ENCODE peak calls at places on chromosomes 3 and 15, in ten cellular contexts. N is left ventricle myocardium inferior; J is hippocampal formation; X is stimulated activated CD8-positive, alpha-beta memory T cell treated with anti-CD3 and anti-CD28 coated beads, Interleukin-7, amount 100 ng/mL, for 1 hour; L is osteocyte; M is NCI-H345; K is HS-27A; H is activated naive CD8-positive, alpha-beta T cell treated with anti-CD3 and anti-CD28 coated beads, Interleukin-2, amount 50 U/mL, for 24 hours; Y is caudate nucleus; Z is WTC11. E is an unnamed sample.

GRCh38 chr15:72472907-72473669 is 1.0 kb upstream of the ARIH1 start:
- DNase-seq in N (no peak), J (no peak), X (no peak), L (no peak), M (no peak), K (no peak), H (no peak), Y (no peak), Z (no peak), E (no peak)

GRCh38 chr3:141795719-141796435 is 32.7 kb downstream of the GRK7 start:
- DNase-seq in N (peak; percentile 65), J (no peak), X (no peak), L (no peak), M (peak; percentile 0), K (no peak), H (peak; percentile 53), Y (no peak), Z (no peak), E (no peak)

GRCh38 chr3:108153451-108153981 is 62.7 kb upstream of the CD47 start:
- DNase-seq in N (no peak), J (no peak), X (no peak), L (no peak), M (no peak), K (peak; percentile 67), H (peak; percentile 54), Y (no peak), Z (peak; percentile 61), E (no peak)

GRCh38 chr3:52986938-52987337 is 58.9 kb downstream of the SFMBT1 start:
- DNase-seq in N (no peak), J (no peak), X (no peak), L (no peak), M (no peak), K (no peak), H (no peak), Y (no peak), Z (no peak), E (no peak)

GRCh38 chr3:29057326-29057725 is 223.5 kb upstream of the RBMS3 start:
- DNase-seq in N (no peak), J (no peak), X (no peak), L (no peak), M (no peak), K (no peak), H (no peak), Y (no peak), Z (peak; percentile 37), E (no peak)

GRCh38 chr15:71892335-71892734 is 82.0 kb downstream of the NR2E3 start:
- DNase-seq in N (no peak), J (no peak), X (no peak), L (no peak), M (no peak), K (no peak), H (no peak), Y (no peak), Z (no peak), E (no peak)

GRCh38 chr15:100920516-100921135 is 1.5 kb downstream of the LRRK1 start:
- DNase-seq in N (no peak), J (no peak), X (no peak), L (no peak), M (no peak), K (no peak), H (no peak), Y (no peak), Z (no peak), E (no peak)

GRCh38 chr3:188433526-188433855 is 279.5 kb downstream of the LPP start:
- DNase-seq in N (no peak), J (no peak), X (no peak), L (no peak), M (no peak), K (no peak), H (no peak), Y (no peak), Z (no peak), E (no peak)

GRCh38 chr3:135805752-135806151 is 159.8 kb upstream of the PPP2R3A start:
- DNase-seq in N (no peak), J (no peak), X (no peak), L (peak; percentile 57), M (no peak), K (no peak), H (no peak), Y (no peak), Z (no peak), E (no peak)

GRCh38 chr15:70113304-70113700 is 15.6 kb upstream of the TLE3 start:
- DNase-seq in N (peak; percentile 55), J (no peak), X (no peak), L (no peak), M (no peak), K (no peak), H (no peak), Y (no peak), Z (no peak), E (no peak)

GRCh38 chr3:40223856-40224255 is 85.7 kb upstream of the EIF1B start:
- DNase-seq in N (no peak), J (no peak), X (no peak), L (no peak), M (no peak), K (no peak), H (no peak), Y (no peak), Z (no peak), E (no peak)

GRCh38 chr3:187136936-187137335 is 2.4 kb downstream of the RPL39L start:
- DNase-seq in N (no peak), J (no peak), X (no peak), L (no peak), M (no peak), K (no peak), H (no peak), Y (no peak), Z (no peak), E (no peak)

GRCh38 chr3:38349684-38350359 is 3.2 kb downstream of the XYLB start:
- DNase-seq in N (no peak), J (no peak), X (no peak), L (no peak), M (no peak), K (no peak), H (no peak), Y (no peak), Z (no peak), E (no peak)

GRCh38 chr3:187822402-187822801 is 77.1 kb upstream of the BCL6 start:
- DNase-seq in N (no peak), J (no peak), X (no peak), L (no peak), M (no peak), K (no peak), H (no peak), Y (no peak), Z (no peak), E (no peak)

GRCh38 chr3:159150176-159150575 is 348.3 kb downstream of the MFSD1 start:
- DNase-seq in N (no peak), J (no peak), X (no peak), L (no peak), M (no peak), K (no peak), H (no peak), Y (no peak), Z (no peak), E (no peak)

GRCh38 chr15:31439328-31439727 is 112.7 kb downstream of the KLF13 start:
- DNase-seq in N (no peak), J (no peak), X (no peak), L (peak; percentile 79), M (no peak), K (no peak), H (peak; percentile 66), Y (no peak), Z (peak; percentile 48), E (no peak)

E was measured in GOT3.